ENCODE peak calls at places on chromosomes 5 and 9, in five cellular contexts. P, C, B, J and X are unnamed samples.

GRCh38 chr9:86828631-86829030 is 118.7 kb downstream of the GAS1 start:
- DNase-seq in P (no peak), J (no peak), B (no peak), C (no peak), X (no peak)

GRCh38 chr5:6899215-6899614 is 186.0 kb downstream of the TENT4A start:
- DNase-seq in C (no peak), J (no peak), P (no peak), B (no peak), X (no peak)

GRCh38 chr5:157108961-157109360 is at the start of gene HAVCR2:
- DNase-seq in J (no peak), P (no peak), C (no peak), B (no peak), X (no peak)

GRCh38 chr9:93255994-93256877 is 72.3 kb downstream of the WNK2 start:
- DNase-seq in B (no peak), C (no peak), P (no peak), J (peak; percentile 29), X (no peak)

GRCh38 chr9:5326893-5327548 is 12.7 kb downstream of the RLN1 start:
- DNase-seq in J (no peak), C (peak; percentile 90), P (peak; percentile 1), B (no peak), X (no peak)

GRCh38 chr5:40413747-40414146 is 266.0 kb upstream of the PTGER4 start:
- DNase-seq in B (no peak), C (no peak), P (no peak), J (no peak), X (no peak)

GRCh38 chr9:124139001-124139400 is 118.7 kb upstream of the NEK6 start:
- DNase-seq in J (no peak), P (no peak), B (no peak), C (no peak), X (no peak)

GRCh38 chr5:140253985-140254384 is 48.9 kb downstream of the PFDN1 start:
- DNase-seq in J (no peak), P (peak; percentile 15), C (no peak), B (no peak), X (no peak)

GRCh38 chr9:27379311-27380236 is 82.6 kb upstream of the EQTN start:
- DNase-seq in B (no peak), C (no peak), J (no peak), P (peak; percentile 12), X (no peak)

GRCh38 chr5:136424835-136425694 is 59.7 kb upstream of the TRPC7 start:
- DNase-seq in B (peak; percentile 47), C (peak; percentile 95), J (peak; percentile 66), P (peak; percentile 56), X (peak; percentile 25)

GRCh38 chr5:176734756-176735342 is 75.5 kb upstream of the UNC5A start:
- DNase-seq in C (no peak), J (peak; percentile 11), P (no peak), B (no peak), X (no peak)

GRCh38 chr9:16321461-16322119 is 548.9 kb downstream of the BNC2 start:
- DNase-seq in J (peak; percentile 43), B (no peak), P (no peak), C (no peak), X (no peak)

GRCh38 chr5:95924720-95925119 is 36.9 kb downstream of the ELL2 start:
- DNase-seq in P (peak; percentile 90), J (no peak), C (no peak), B (no peak), X (no peak)

GRCh38 chr9:119185298-119185697 is 183.9 kb downstream of the BRINP1 start:
- DNase-seq in P (no peak), B (no peak), J (no peak), C (no peak), X (no peak)

GRCh38 chr9:119177141-119177540 is 192.1 kb downstream of the BRINP1 start:
- DNase-seq in B (no peak), J (no peak), C (no peak), P (no peak), X (no peak)

GRCh38 chr9:119184265-119184936 is 184.8 kb downstream of the BRINP1 start:
- DNase-seq in P (no peak), C (no peak), J (no peak), B (no peak), X (no peak)

DNA sequence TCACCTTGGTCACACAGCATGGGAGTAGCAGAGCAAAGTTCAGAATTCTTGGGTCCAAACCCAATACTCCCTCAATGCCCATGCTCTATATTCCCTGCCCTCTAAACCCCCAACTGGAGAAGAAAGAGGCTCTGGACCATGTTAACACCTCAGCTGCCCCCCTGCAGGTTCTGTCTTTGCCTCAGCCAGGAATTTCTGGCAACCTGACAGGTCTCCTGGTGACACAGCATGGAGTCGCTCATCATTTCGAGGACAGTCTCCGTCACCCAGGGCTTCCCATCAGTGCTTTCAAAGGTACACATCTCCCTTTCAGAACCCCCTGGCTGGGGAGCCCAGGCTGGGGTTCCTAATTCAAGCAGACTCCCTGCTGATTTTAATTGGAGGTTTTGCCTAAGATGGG is 189.5 kb downstream of the BRINP1 start:
- DNase-seq in C (no peak), B (no peak), J (no peak), P (no peak), X (no peak)
- TF ChIP-seq REST in C (no peak), B (no peak), J (no peak), P (no peak), X (no peak)

GRCh38 chr5:54676466-54676865 is 158.9 kb downstream of the SNX18 start:
- DNase-seq in J (no peak), C (no peak), B (no peak), P (no peak), X (no peak)

GRCh38 chr5:54676964-54677363 is 159.4 kb downstream of the SNX18 start:
- DNase-seq in J (no peak), C (no peak), B (no peak), P (no peak), X (no peak)

GRCh38 chr5:54672867-54673266 is 155.3 kb downstream of the SNX18 start:
- DNase-seq in C (no peak), J (no peak), P (no peak), B (no peak), X (no peak)

GRCh38 chr5:54671111-54671531 is 153.6 kb downstream of the SNX18 start:
- DNase-seq in B (no peak), P (no peak), J (no peak), C (no peak), X (no peak)

DNA sequence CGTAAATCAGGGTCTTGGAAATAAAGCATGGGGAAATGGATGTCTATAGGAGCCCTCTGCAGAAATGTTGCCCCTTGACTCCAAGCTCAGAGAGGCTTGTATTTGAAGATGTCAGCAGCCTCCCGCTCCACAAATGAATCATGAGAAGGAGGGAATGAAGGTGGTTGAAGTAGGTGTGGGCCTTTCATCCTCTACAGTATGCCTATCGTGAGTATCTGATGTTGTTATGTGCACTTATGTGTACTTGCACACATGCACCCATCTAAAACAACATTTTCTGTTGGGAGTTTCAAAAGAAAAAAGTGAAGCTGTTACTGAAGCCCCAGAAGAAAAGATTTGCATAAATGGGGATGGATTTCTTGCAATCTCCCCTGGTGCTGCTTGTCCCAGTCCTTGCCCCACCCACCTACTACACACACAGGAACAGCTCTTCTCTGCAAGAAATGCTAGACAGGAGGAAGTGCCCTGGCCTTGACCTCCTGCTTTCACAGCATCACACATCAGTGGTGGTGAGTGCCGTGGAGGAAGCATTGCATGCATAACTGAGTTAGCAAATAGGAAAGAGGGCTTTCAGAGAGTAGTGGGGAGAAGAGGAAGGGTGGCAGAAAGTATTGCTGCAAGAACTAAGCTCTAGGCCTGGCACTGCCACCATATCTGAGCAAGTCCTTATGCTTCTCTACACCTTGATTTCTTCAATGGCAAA is 156.1 kb downstream of the SNX18 start:
- DNase-seq in P (no peak), B (no peak), C (no peak), J (no peak), X (no peak)
- H3K4me3 ChIP-seq in P (no peak overlapping the region), B (no peak overlapping the region), C (no peak overlapping the region), J (no peak overlapping the region), X (no peak overlapping the region)

GRCh38 chr9:126723807-126724172 is 81.0 kb upstream of the ZBTB43 start:
- DNase-seq in B (no peak), C (peak; percentile 86), J (peak; percentile 84), P (no peak), X (no peak)
- TF ChIP-seq REST in B (no peak), C (no peak), J (no peak), P (no peak), X (no peak)

GRCh38 chr9:69857131-69857530 is 36.5 kb downstream of the CFAP95 start:
- DNase-seq in C (no peak), B (no peak), P (no peak), J (no peak), X (no peak)
- H3K4me3 ChIP-seq in C (no peak overlapping the region), B (no peak overlapping the region), P (no peak overlapping the region), J (no peak overlapping the region), X (no peak overlapping the region)

GRCh38 chr5:93581738-93582414 is 857 bp upstream of the NR2F1-AS1 start:
- DNase-seq in P (peak; percentile 41), J (no peak), C (peak; percentile 73), B (peak; percentile 76), X (no peak)
- TF ChIP-seq REST in P (no peak), J (no peak), C (no peak), B (no peak), X (no peak)

GRCh38 chr9:34591091-34591910 is 1.8 kb upstream of the CNTFR start:
- DNase-seq in B (peak; percentile 33), J (peak; percentile 95), C (peak; percentile 91), P (peak; percentile 47), X (peak; percentile 33)
- H3K4me3 ChIP-seq in B (no peak overlapping the region), J (peak overlapping the region; percentile 46), C (peak overlapping the region; percentile 70), P (peak overlapping the region; percentile 7), X (no peak overlapping the region)

GRCh38 chr5:2134543-2135299 is 252.0 kb upstream of the IRX4 start:
- DNase-seq in B (no peak), C (no peak), P (peak; percentile 42), J (no peak), X (no peak)
- TF ChIP-seq REST in B (no peak), C (no peak), P (no peak), J (no peak), X (no peak)

GRCh38 chr5:10335711-10336470 is 17.6 kb upstream of the MARCHF6 start:
- DNase-seq in P (peak; percentile 28), C (no peak), B (no peak), J (no peak), X (no peak)

GRCh38 chr5:10334830-10335229 is 18.7 kb upstream of the MARCHF6 start:
- DNase-seq in C (no peak), B (no peak), J (no peak), P (no peak), X (no peak)

GRCh38 chr5:10338996-10339903 is 14.2 kb upstream of the MARCHF6 start:
- DNase-seq in C (peak; percentile 75), P (no peak), B (no peak), J (peak; percentile 76), X (no peak)

GRCh38 chr5:10337107-10337506 is 16.4 kb upstream of the MARCHF6 start:
- DNase-seq in J (no peak), C (no peak), P (no peak), B (no peak), X (no peak)

DNA sequence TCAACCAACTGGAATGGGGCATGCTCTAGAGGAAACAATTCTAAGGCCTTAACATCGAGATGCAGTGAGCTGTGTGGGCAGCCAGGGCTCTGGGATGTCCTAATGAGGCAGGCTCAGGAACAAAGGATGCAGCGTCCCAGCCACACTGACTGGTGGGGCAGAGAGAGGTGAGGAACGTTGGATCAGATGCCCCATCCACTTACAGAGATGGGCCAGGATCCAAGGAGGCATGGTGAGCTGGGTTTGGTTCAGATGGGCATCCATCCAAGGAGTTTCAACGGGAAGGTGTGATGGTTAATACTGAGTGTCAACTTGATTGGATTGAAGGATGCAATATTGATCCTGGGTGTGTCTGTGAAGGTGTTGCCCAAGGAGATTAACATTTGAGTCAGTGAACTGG is 15.5 kb upstream of the MARCHF6 start:
- DNase-seq in C (no peak), J (no peak), B (no peak), P (no peak), X (no peak)
- H3K4me3 ChIP-seq in C (no peak overlapping the region), J (no peak overlapping the region), B (no peak overlapping the region), P (no peak overlapping the region), X (no peak overlapping the region)